ENCODE peak calls at places on chromosome 10, in seven cellular contexts. T is OCI-LY7, O is HCT116, J is body of pancreas, K is astrocyte, Q is hepatocyte, D is endodermal cell. M is an unnamed sample.

GRCh38 chr10:62266611-62267010 is 2.0 kb downstream of the RTKN2 start:
- DNase-seq in T (no peak), O (no peak), J (no peak), K (no peak), Q (no peak), D (no peak), M (no peak)

GRCh38 chr10:110901954-110902819 is 16.8 kb downstream of the BBIP1 start:
- DNase-seq in T (no peak), O (peak), J (no peak), K (peak), Q (peak), D (no peak), M (peak)

GRCh38 chr10:133454204-133454893 is 604 bp downstream of the SCART1 start:
- DNase-seq in T (no peak), O (no peak), J (no peak), K (no peak), Q (no peak), D (no peak), M (no peak)

GRCh38 chr10:124177180-124177518 is 83.8 kb upstream of the CHST15 start:
- DNase-seq in T (no peak), O (no peak), J (no peak), K (no peak), Q (no peak), D (no peak), M (no peak)

GRCh38 chr10:104036518-104037260 is 49.0 kb downstream of the COL17A1 start:
- DNase-seq in T (no peak), O (no peak), J (no peak), K (no peak), Q (no peak), D (peak), M (no peak)

GRCh38 chr10:320787-321186 is 185.5 kb downstream of the ZMYND11 start:
- DNase-seq in T (no peak), O (no peak), J (no peak), K (no peak), Q (no peak), D (no peak), M (no peak)

GRCh38 chr10:2949948-2950354 is 117.4 kb upstream of the PFKP start:
- DNase-seq in T (no peak), O (no peak), J (no peak), K (peak), Q (no peak), D (no peak), M (no peak)

GRCh38 chr10:97291357-97292096 is 910 bp downstream of the ARHGAP19 start:
- DNase-seq in T (no peak), O (no peak), J (no peak), K (no peak), Q (no peak), D (no peak), M (no peak)

GRCh38 chr10:5775705-5776104 is 37.5 kb downstream of the GDI2 start:
- DNase-seq in T (peak), O (no peak), J (peak), K (no peak), Q (no peak), D (no peak), M (no peak)

GRCh38 chr10:126803394-126803793 is 101.8 kb upstream of the DOCK1 start:
- DNase-seq in T (no peak), O (no peak), J (no peak), K (no peak), Q (no peak), D (no peak), M (no peak)

GRCh38 chr10:60800918-60801317 is 22.6 kb downstream of the CDK1 start:
- DNase-seq in T (no peak), O (no peak), J (no peak), K (no peak), Q (no peak), D (no peak), M (no peak)

GRCh38 chr10:74213571-74214162 is 62.6 kb downstream of the ADK start:
- DNase-seq in T (peak), O (peak), J (peak), K (no peak), Q (peak), D (peak), M (peak)

GRCh38 chr10:5948999-5949759 is 28.2 kb downstream of the IL15RA start:
- DNase-seq in T (peak), O (peak), J (peak), K (peak), Q (peak), D (peak), M (peak)

GRCh38 chr10:100679327-100679726 is 66.1 kb upstream of the PAX2 start:
- DNase-seq in T (no peak), O (no peak), J (no peak), K (no peak), Q (no peak), D (no peak), M (no peak)

GRCh38 chr10:124723826-124724225 is 20.4 kb downstream of the FAM53B start:
- DNase-seq in T (no peak), O (no peak), J (no peak), K (no peak), Q (no peak), D (no peak), M (no peak)

GRCh38 chr10:103816431-103816830 is 38.9 kb downstream of the SH3PXD2A start:
- DNase-seq in T (no peak), O (peak), J (no peak), K (peak), Q (no peak), D (no peak), M (peak)

GRCh38 chr10:119203006-119203405 is 4.4 kb upstream of the GRK5 start:
- DNase-seq in T (no peak), O (no peak), J (no peak), K (peak), Q (no peak), D (no peak), M (no peak)

GRCh38 chr10:108653466-108653865 is 1269.8 kb downstream of the XPNPEP1 start:
- DNase-seq in T (no peak), O (no peak), J (no peak), K (peak), Q (no peak), D (no peak), M (no peak)

GRCh38 chr10:125482108-125482507 is 200.9 kb downstream of the TEX36 start:
- DNase-seq in T (no peak), O (no peak), J (no peak), K (no peak), Q (no peak), D (no peak), M (no peak)

GRCh38 chr10:65032867-65033769 is 1511.9 kb downstream of the REEP3 start:
- DNase-seq in T (no peak), O (no peak), J (no peak), K (no peak), Q (peak), D (no peak), M (no peak)

GRCh38 chr10:627032-627992 is 62.2 kb downstream of the DIP2C start:
- DNase-seq in T (no peak), O (no peak), J (no peak), K (no peak), Q (no peak), D (no peak), M (no peak)

GRCh38 chr10:6423004-6423403 is 157.1 kb downstream of the PRKCQ start:
- DNase-seq in T (no peak), O (no peak), J (no peak), K (no peak), Q (no peak), D (no peak), M (no peak)

GRCh38 chr10:22832851-22833250 is 95.0 kb upstream of the ARMC3 start:
- DNase-seq in T (no peak), O (no peak), J (no peak), K (no peak), Q (no peak), D (no peak), M (no peak)

GRCh38 chr10:115937756-115938032 is 335.3 kb downstream of the GFRA1 start:
- DNase-seq in T (no peak), O (no peak), J (no peak), K (no peak), Q (no peak), D (no peak), M (no peak)

GRCh38 chr10:101286248-101287046 is 57.2 kb upstream of the LBX1 start:
- DNase-seq in T (no peak), O (no peak), J (no peak), K (no peak), Q (no peak), D (no peak), M (no peak)

GRCh38 chr10:50552308-50552707 is 71.4 kb downstream of the SGMS1 start:
- DNase-seq in T (no peak), O (no peak), J (no peak), K (peak), Q (no peak), D (no peak), M (no peak)

GRCh38 chr10:34091796-34092195 is 723.3 kb downstream of the PARD3 start:
- DNase-seq in T (no peak), O (no peak), J (no peak), K (no peak), Q (no peak), D (no peak), M (no peak)

GRCh38 chr10:121460733-121461132 is 137.5 kb downstream of the FGFR2 start:
- DNase-seq in T (no peak), O (no peak), J (no peak), K (no peak), Q (no peak), D (no peak), M (no peak)

GRCh38 chr10:35409094-35409582 is 72.8 kb downstream of the CCNY start:
- DNase-seq in T (no peak), O (no peak), J (peak), K (peak), Q (no peak), D (no peak), M (peak)

GRCh38 chr10:122499491-122499941 is 38.2 kb downstream of the HTRA1 start:
- DNase-seq in T (no peak), O (no peak), J (peak), K (no peak), Q (no peak), D (no peak), M (no peak)

GRCh38 chr10:117903854-117904253 is 142.9 kb downstream of the RAB11FIP2 start:
- DNase-seq in T (no peak), O (no peak), J (no peak), K (no peak), Q (no peak), D (no peak), M (no peak)

GRCh38 chr10:2851544-2851943 is 215.8 kb upstream of the PFKP start:
- DNase-seq in T (no peak), O (no peak), J (no peak), K (no peak), Q (no peak), D (no peak), M (no peak)

GRCh38 chr10:46524471-46525176 is 31.8 kb downstream of the GPRIN2 start:
- DNase-seq in T (no peak), O (peak), J (no peak), K (peak), Q (no peak), D (peak), M (peak)

GRCh38 chr10:74743401-74743800 is 83.0 kb upstream of the KAT6B start:
- DNase-seq in T (no peak), O (no peak), J (no peak), K (no peak), Q (no peak), D (no peak), M (no peak)

GRCh38 chr10:124677871-124678565 is 66.2 kb downstream of the FAM53B start:
- DNase-seq in T (no peak), O (no peak), J (no peak), K (no peak), Q (no peak), D (no peak), M (no peak)

GRCh38 chr10:28181478-28182096 is 121.3 kb downstream of the MPP7 start:
- DNase-seq in T (no peak), O (no peak), J (no peak), K (no peak), Q (no peak), D (no peak), M (no peak)

GRCh38 chr10:106727170-106727569 is 437.3 kb downstream of the SORCS1 start:
- DNase-seq in T (no peak), O (no peak), J (no peak), K (no peak), Q (no peak), D (no peak), M (no peak)
- H3K27ac ChIP-seq in T (no peak), O (no peak), J (no peak), K (no peak), Q (no peak), D (no peak), M (no peak)

DNA sequence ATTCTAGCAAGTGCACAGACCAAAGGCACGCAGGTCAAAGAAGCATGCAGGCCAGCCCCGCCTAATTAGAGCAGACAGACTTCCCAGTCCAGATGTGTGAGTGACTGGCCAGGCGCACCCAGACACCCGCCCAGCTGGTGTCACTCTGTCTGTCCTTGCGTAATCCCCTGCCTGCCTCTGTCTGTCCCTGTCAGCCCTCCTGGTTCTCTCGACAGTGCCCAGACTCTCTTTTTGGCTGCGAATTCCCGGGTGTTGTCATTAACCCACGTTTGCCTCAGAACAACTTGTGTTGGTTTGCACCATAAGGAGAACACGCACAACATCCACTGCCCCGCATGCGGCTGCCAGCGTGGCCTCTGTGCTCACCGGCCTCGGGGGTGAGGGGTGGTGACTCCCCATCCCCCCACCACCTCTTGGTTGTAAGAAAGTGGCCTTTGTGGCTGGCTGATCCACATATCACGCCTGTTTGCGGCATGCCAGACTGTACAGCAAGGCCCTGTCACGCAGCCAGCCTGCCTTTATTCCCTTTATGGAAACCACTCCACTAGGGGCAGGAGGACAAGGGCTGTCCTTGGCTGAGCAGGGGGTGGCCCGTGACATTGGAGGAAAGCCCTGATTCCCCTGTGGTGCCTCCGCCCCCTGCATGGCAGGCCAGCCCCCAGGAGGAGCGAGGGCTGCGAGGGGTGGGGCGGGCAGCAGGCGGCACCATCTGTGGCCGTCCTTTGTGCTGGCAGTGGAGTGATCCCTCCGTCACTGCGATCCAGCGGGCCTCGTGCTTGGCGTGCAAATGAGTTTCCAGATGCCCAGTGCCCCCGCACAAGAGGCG is 72.8 kb upstream of the PPIF start:
- DNase-seq in T (no peak), O (no peak), J (peak), K (peak), Q (peak), D (no peak), M (no peak)
- TF ChIP-seq CTCF in T (no peak), O (no peak), J (no peak), K (no peak), Q (no peak), D (no peak), M (peak)

GRCh38 chr10:72276421-72277339 is 3.0 kb downstream of the DDIT4 start:
- DNase-seq in T (no peak), O (peak), J (peak), K (no peak), Q (peak), D (no peak), M (peak)

GRCh38 chr10:72275351-72276012 is 1.8 kb downstream of the DDIT4 start:
- DNase-seq in T (peak), O (no peak), J (peak), K (no peak), Q (no peak), D (no peak), M (no peak)

GRCh38 chr10:72274730-72275350 is 1.1 kb downstream of the DDIT4 start:
- DNase-seq in T (peak), O (no peak), J (peak), K (no peak), Q (peak), D (peak), M (no peak)

GRCh38 chr10:72277340-72277995 is 3.7 kb downstream of the DDIT4 start:
- DNase-seq in T (no peak), O (no peak), J (peak), K (no peak), Q (no peak), D (no peak), M (no peak)

DNA sequence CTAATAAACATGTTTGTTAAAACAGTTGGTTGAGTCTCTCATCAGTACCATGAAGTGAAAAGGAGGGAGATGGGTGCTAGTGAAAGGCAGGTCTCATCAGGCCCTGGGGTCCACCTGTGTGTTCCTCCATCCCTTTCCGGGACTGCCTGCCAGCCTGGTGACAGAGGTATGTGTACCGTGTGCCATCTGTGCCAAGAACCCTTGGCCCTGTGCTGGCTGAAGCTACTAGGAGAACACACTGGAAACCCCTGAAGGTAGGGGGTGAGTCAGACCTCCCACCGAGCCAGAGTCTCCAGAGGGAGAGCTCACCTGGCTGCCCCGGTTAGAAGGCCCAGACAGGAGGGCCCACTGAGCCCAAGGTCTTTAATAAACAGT is 2.3 kb downstream of the DDIT4 start:
- DNase-seq in T (no peak), O (peak), J (peak), K (no peak), Q (no peak), D (no peak), M (no peak)
- H3K27ac ChIP-seq in T (peak), O (peak), J (peak), K (no peak), Q (peak), D (no peak), M (peak)

DNA sequence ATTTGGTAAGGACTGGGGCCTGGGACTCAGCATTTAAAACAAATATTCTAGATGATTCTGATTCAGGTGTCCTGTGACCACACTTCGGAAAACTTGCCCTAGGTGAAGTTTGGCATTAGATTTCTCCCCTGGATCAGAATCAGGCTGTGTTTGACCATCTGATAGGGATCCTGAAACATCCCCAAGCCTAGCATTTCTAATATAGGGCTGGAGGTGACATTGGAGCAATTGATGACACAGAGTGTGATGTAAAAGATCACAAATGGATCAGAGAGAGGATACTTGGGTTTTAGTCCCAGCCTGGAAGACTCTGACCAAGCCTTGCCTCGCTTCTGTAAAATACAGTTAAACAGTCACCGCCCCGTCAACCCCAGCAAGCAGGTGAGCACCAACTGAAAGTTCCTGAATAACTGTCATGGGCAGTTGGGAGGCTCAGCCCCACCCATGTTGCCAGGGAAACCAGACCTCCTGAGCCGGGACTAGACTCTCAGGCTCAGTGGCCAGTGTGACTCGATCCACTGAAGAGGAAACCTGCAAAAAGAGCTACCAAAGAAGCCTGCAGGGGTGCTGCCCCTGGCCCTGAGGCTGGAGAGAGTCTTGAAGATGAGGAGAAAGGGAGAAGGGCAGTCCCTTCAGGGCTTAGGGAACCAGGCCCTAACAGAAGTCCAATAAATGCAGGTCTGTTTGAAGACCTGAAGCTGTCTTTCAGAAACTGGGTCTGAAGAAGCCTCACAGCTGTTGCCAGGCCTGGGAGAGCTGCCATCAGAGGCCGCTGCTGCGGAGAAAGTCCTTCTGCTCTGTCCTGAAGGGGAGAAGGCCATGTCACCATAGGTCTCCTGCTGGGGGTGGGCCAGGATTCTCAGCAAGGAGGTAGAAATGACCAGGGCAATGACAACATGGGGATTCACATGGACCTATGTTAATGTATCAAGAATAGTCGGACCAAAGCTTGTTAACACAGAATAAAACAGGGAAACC is 126.1 kb upstream of the KCNMA1 start:
- DNase-seq in T (no peak), O (no peak), J (no peak), K (no peak), Q (no peak), D (peak), M (no peak)
- TF ChIP-seq CTCF in T (no peak), O (no peak), J (no peak), K (no peak), Q (no peak), D (peak), M (no peak)

GRCh38 chr10:102811346-102811745 is 25.9 kb downstream of the CYP17A1 start:
- DNase-seq in T (no peak), O (no peak), J (no peak), K (no peak), Q (no peak), D (no peak), M (no peak)
- H3K27ac ChIP-seq in T (peak), O (no peak), J (no peak), K (no peak), Q (no peak), D (no peak), M (no peak)

GRCh38 chr10:132230557-132231210 is 43.9 kb downstream of the DPYSL4 start:
- DNase-seq in T (no peak), O (no peak), J (no peak), K (no peak), Q (no peak), D (no peak), M (no peak)

GRCh38 chr10:132231656-132232552 is 45.2 kb downstream of the DPYSL4 start:
- DNase-seq in T (no peak), O (no peak), J (no peak), K (no peak), Q (no peak), D (no peak), M (no peak)

GRCh38 chr10:132233501-132234075 is 46.8 kb downstream of the DPYSL4 start:
- DNase-seq in T (no peak), O (no peak), J (no peak), K (no peak), Q (no peak), D (no peak), M (no peak)

GRCh38 chr10:132232981-132233380 is 46.2 kb downstream of the DPYSL4 start:
- DNase-seq in T (no peak), O (no peak), J (no peak), K (no peak), Q (no peak), D (no peak), M (no peak)

GRCh38 chr10:132232553-132232949 is 45.8 kb downstream of the DPYSL4 start:
- DNase-seq in T (peak), O (no peak), J (peak), K (no peak), Q (no peak), D (no peak), M (no peak)
- TF ChIP-seq CTCF in T (peak), O (no peak), J (no peak), K (no peak), Q (no peak), D (no peak), M (no peak)

M was measured in brain microvascular endothelial cell.